ENCODE peak calls at places on chromosome 16, in eight cellular contexts. F, K, V, Z, G, M, O and R are unnamed samples.

GRCh38 chr16:4208529-4208835 is 33.4 kb downstream of the SRL start:
- DNase-seq in K (no peak), F (no peak), Z (no peak), M (no peak), G (no peak), V (no peak), O (no peak), R (no peak)

GRCh38 chr16:81421126-81421525 is 23.5 kb upstream of the CMIP start:
- DNase-seq in M (no peak), O (no peak), V (no peak), Z (no peak), G (no peak), K (no peak), F (no peak), R (no peak)

GRCh38 chr16:20763461-20764232 is at the start of gene ACSM3:
- DNase-seq in G (peak; percentile 37), Z (peak; percentile 85), M (peak; percentile 53), F (peak; percentile 88), O (peak; percentile 73), K (no peak), V (no peak), R (peak; percentile 90)

GRCh38 chr16:3495166-3495565 is at the start of gene C16orf90:
- DNase-seq in M (no peak), F (no peak), O (no peak), G (no peak), V (no peak), Z (no peak), K (no peak), R (no peak)

GRCh38 chr16:644556-644955 is 2.9 kb downstream of the MCRIP2 start:
- DNase-seq in Z (no peak), G (no peak), V (no peak), K (no peak), O (no peak), F (no peak), M (no peak), R (no peak)

GRCh38 chr16:17548825-17549224 is 78.1 kb upstream of the XYLT1 start:
- DNase-seq in V (no peak), M (no peak), F (no peak), G (no peak), O (no peak), Z (no peak), K (no peak), R (no peak)

GRCh38 chr16:50671644-50672260 is 9.4 kb downstream of the SNX20 start:
- DNase-seq in G (no peak), M (no peak), Z (no peak), F (no peak), K (no peak), V (no peak), O (peak; percentile 43), R (peak; percentile 82)

GRCh38 chr16:83675136-83675535 is 132.6 kb upstream of the HSBP1 start:
- DNase-seq in O (no peak), Z (no peak), F (no peak), K (peak; percentile 67), M (no peak), V (no peak), G (no peak), R (peak; percentile 58)

GRCh38 chr16:83898463-83899271 is at the start of gene MLYCD:
- DNase-seq in M (peak; percentile 62), K (peak; percentile 89), G (peak; percentile 92), Z (peak; percentile 91), V (peak; percentile 50), F (peak; percentile 92), O (peak; percentile 63), R (peak; percentile 95)

GRCh38 chr16:70470927-70471341 is 16.5 kb downstream of the FCSK start:
- DNase-seq in V (no peak), F (no peak), M (no peak), O (no peak), Z (peak; percentile 75), K (no peak), G (no peak), R (peak; percentile 87)

GRCh38 chr16:79026117-79026516 is 574.4 kb downstream of the MAF start:
- DNase-seq in V (no peak), G (no peak), M (no peak), O (no peak), F (no peak), Z (no peak), K (no peak), R (no peak)

DNA sequence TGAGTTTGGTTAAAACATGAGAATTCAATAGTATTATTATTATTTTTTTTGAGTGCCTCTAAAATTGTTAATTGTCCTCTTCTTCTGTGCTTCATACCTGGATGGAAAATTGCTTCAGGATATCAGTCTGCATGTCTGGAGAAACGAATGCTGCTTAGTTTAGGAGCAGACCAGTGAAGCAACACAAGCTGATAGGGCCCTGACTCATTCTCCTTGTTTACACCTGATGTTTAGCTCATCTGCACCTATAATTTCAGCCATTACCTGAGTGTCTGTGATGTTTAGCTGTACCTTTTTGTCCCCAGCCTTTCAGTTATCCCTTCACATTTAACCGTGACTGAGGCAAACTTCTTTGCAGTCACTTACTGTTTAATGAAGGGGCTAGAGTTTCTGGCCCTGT is 14.8 kb downstream of the SNTB2 start:
- DNase-seq in G (no peak), V (no peak), M (no peak), F (no peak), K (no peak), Z (no peak), O (no peak), R (no peak)
- H3K27ac ChIP-seq in G (peak overlapping the region; percentile 23), V (no peak overlapping the region), M (no peak overlapping the region), F (no peak overlapping the region), K (no peak overlapping the region), Z (no peak overlapping the region), O (no peak overlapping the region), R (no peak overlapping the region)

DNA sequence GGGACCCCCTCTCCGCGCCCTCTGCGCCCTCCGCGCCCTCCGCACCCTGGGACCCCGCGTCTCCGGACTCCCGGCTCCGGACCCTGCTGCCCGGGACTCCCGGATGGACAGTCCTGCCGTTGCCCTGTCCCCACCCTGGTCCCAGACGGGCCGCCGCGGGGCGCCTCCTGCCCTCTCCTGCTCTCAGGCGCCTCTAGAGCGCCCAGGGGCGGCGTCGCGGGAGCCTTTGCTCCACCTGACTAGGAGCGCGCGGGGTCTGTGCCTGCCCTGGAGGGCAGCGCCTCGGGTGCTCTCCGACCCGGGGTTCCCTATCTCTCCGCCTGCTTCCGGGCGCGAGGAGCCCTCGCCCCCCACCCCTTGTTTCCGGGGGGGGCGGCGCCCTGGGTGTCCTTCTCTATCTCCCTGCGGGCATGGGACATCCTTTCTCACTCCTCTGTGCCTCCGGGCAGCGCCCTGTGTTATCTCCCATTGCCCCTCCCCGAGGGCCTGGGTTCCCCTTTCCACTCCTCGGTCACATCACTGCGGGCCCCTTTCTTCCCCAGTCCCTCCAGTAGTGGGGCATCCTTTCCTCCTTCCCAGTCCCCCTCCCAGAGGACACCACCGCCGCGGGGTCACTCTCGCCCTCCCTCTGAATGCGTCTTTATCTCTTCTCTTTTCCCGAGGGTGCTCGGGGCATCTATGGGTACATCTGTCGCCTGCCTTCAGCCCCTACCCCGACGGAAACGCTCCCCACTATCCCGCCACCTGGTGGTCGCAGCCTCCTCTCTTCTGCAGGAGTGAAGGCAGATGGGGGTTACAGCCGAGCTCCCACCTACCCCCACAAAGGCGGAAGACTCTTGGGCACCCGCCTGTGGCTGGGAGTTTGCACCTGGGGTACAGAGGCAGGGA is 865 bp downstream of the PRKCB start:
- DNase-seq in Z (peak; percentile 68), F (no peak), O (peak; percentile 74), G (no peak), K (peak; percentile 81), M (no peak), V (no peak), R (peak; percentile 82)
- TF ChIP-seq CTCF in Z (peak; percentile 68), F (no peak), O (peak; percentile 50), G (no peak), K (no peak), M (no peak), V (no peak), R (peak; percentile 67)

GRCh38 chr16:11127610-11128195 is 128.3 kb downstream of the SOCS1 start:
- DNase-seq in F (no peak), Z (no peak), O (no peak), G (peak; percentile 4), K (no peak), V (no peak), M (no peak), R (no peak)

GRCh38 chr16:11128211-11129123 is 127.5 kb downstream of the SOCS1 start:
- DNase-seq in V (no peak), O (no peak), F (no peak), Z (peak; percentile 11), M (no peak), G (peak; percentile 32), K (no peak), R (no peak)

GRCh38 chr16:11130978-11131665 is 124.9 kb downstream of the SOCS1 start:
- DNase-seq in O (no peak), Z (no peak), F (no peak), K (no peak), V (no peak), G (peak; percentile 14), M (no peak), R (no peak)

GRCh38 chr16:11131706-11132105 is 124.3 kb downstream of the SOCS1 start:
- DNase-seq in O (no peak), K (no peak), M (no peak), Z (peak; percentile 25), F (no peak), G (peak; percentile 16), V (no peak), R (no peak)

GRCh38 chr16:11129378-11129781 is 126.6 kb downstream of the SOCS1 start:
- DNase-seq in V (no peak), M (no peak), K (no peak), G (peak; percentile 22), Z (no peak), F (no peak), O (no peak), R (no peak)
- H3K27ac ChIP-seq in V (no peak overlapping the region), M (no peak overlapping the region), K (no peak overlapping the region), G (peak overlapping the region; percentile 26), Z (no peak overlapping the region), F (no peak overlapping the region), O (no peak overlapping the region), R (no peak overlapping the region)

GRCh38 chr16:2484898-2485508 is 10.1 kb downstream of the TBC1D24 start:
- DNase-seq in G (no peak), F (no peak), V (no peak), Z (no peak), K (no peak), O (peak; percentile 10), M (no peak), R (no peak)

GRCh38 chr16:2483939-2484897 is 9.3 kb downstream of the TBC1D24 start:
- DNase-seq in M (no peak), G (no peak), O (peak; percentile 14), F (no peak), K (no peak), Z (no peak), V (no peak), R (no peak)

GRCh38 chr16:2482181-2483107 is 7.5 kb downstream of the TBC1D24 start:
- DNase-seq in G (peak; percentile 67), M (peak; percentile 55), O (peak; percentile 11), F (no peak), Z (no peak), K (no peak), V (no peak), R (no peak)

GRCh38 chr16:2481676-2482075 is 6.7 kb downstream of the TBC1D24 start:
- DNase-seq in V (no peak), G (no peak), M (no peak), K (no peak), Z (no peak), F (no peak), O (peak; percentile 0), R (no peak)

DNA sequence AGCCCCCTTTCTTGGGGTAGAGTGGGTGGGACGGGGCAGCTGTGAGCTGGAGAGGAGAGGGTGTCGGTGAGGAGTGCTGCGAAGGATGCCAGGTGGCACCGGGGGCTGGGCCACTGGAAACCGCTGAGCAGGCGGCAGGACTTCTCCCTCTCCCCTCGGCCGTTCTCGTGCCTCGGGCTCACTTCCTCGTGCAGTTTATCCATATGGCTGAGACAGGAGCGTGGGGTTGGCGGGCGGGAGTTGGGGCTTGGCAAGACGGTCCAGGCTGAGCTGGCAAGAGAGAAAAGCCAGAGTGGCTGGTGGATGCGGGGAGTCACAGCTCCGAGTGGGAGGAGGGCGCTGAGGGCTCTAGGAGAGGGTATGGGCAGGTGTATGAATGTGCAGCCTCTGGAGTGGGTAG is 8.2 kb downstream of the TBC1D24 start:
- DNase-seq in M (no peak), V (no peak), Z (no peak), K (no peak), F (no peak), G (no peak), O (peak; percentile 14), R (no peak)
- TF ChIP-seq CTCF in M (no peak), V (no peak), Z (no peak), K (no peak), F (no peak), G (no peak), O (no peak), R (no peak)